ENCODE peak calls at places on chromosomes 16 and 17, in eight cellular contexts. K is A673, F is AG10803, W is NCI-H1105 treated with DMSO at 0.1 percent for 48 hours, Q is T1000, M is T-helper 1 cell, A is mammary epithelial cell, R is HFF-Myc. E is an unnamed sample.

GRCh38 chr16:81429045-81429521 is 15.5 kb upstream of the CMIP start:
- DNase-seq in K (peak; percentile 39), F (peak; percentile 50), W (no peak), Q (no peak), M (no peak), A (no peak), R (no peak), E (no peak)

GRCh38 chr17:12987120-12987519 is 30.7 kb downstream of the ELAC2 start:
- DNase-seq in K (no peak), F (no peak), W (no peak), Q (no peak), M (no peak), A (no peak), R (no peak), E (no peak)

GRCh38 chr17:62681061-62681938 is 53.8 kb downstream of the MRC2 start:
- DNase-seq in K (no peak), F (no peak), W (no peak), Q (no peak), M (no peak), A (no peak), R (no peak), E (no peak)

GRCh38 chr16:30064746-30065111 is 831 bp upstream of the ALDOA start:
- DNase-seq in K (no peak), F (no peak), W (no peak), Q (no peak), M (no peak), A (no peak), R (no peak), E (no peak)

GRCh38 chr17:80667462-80668277 is 123.0 kb downstream of the RPTOR start:
- DNase-seq in K (no peak), F (no peak), W (no peak), Q (no peak), M (no peak), A (no peak), R (no peak), E (no peak)

GRCh38 chr17:80146121-80147034 is 550 bp downstream of the EIF4A3 start:
- DNase-seq in K (peak; percentile 33), F (peak; percentile 24), W (peak; percentile 28), Q (no peak), M (no peak), A (no peak), R (no peak), E (no peak)

GRCh38 chr16:16857603-16858283 is 478.8 kb downstream of the NPIPA7 start:
- DNase-seq in K (no peak), F (no peak), W (peak; percentile 22), Q (no peak), M (no peak), A (no peak), R (no peak), E (no peak)

GRCh38 chr17:36851230-36851629 is 86.0 kb upstream of the LHX1 start:
- DNase-seq in K (no peak), F (peak; percentile 18), W (no peak), Q (no peak), M (no peak), A (peak; percentile 43), R (no peak), E (no peak)

GRCh38 chr17:50511058-50511457 is 2.8 kb downstream of the MYCBPAP start:
- DNase-seq in K (no peak), F (no peak), W (no peak), Q (no peak), M (no peak), A (no peak), R (no peak), E (no peak)

GRCh38 chr16:4982056-4982867 is 24.1 kb downstream of the SEC14L5 start:
- DNase-seq in K (no peak), F (no peak), W (no peak), Q (no peak), M (no peak), A (no peak), R (no peak), E (no peak)